ENCODE peak calls at places on chromosomes 11 and 22, in ten cellular contexts. One of them, this sample, is unnamed.

GRCh38 chr11:84022221-84022620 is 736.1 kb upstream of the CCDC90B start:
- DNase-seq in A549: no peak
- DNase-seq in HCT116: no peak
- DNase-seq in activated gamma-delta T cell treated with anti-CD3 and anti-CD28 coated beads, Interleukin-2, amount 50 U/mL, for 16 hours: no peak
- DNase-seq in brain microvascular endothelial cell: no peak
- DNase-seq in AG08396: no peak
- DNase-seq in T-helper 2 cell: no peak
- DNase-seq in upper lobe of right lung: no peak
- DNase-seq in COR-L47: peak; percentile 8
- DNase-seq in stimulated activated CD4-positive, alpha-beta T cell treated with anti-CD3 and anti-CD28 coated beads, Interleukin-4, amount 100 ng/mL, for 48 hours: no peak
- DNase-seq in this sample: no peak

GRCh38 chr11:88103337-88104206 is 71.7 kb downstream of the RAB38 start:
- DNase-seq in A549: peak; percentile 58
- DNase-seq in activated gamma-delta T cell treated with anti-CD3 and anti-CD28 coated beads, Interleukin-2, amount 50 U/mL, for 16 hours: no peak
- DNase-seq in AG08396: peak; percentile 21
- DNase-seq in HCT116: peak; percentile 85
- DNase-seq in COR-L47: peak; percentile 22
- DNase-seq in upper lobe of right lung: peak; percentile 64
- DNase-seq in stimulated activated CD4-positive, alpha-beta T cell treated with anti-CD3 and anti-CD28 coated beads, Interleukin-4, amount 100 ng/mL, for 48 hours: peak; percentile 0
- DNase-seq in T-helper 2 cell: peak; percentile 80
- DNase-seq in brain microvascular endothelial cell: peak; percentile 69
- DNase-seq in this sample: peak; percentile 24

GRCh38 chr22:23036684-23037428 is 33.5 kb upstream of the GNAZ start:
- DNase-seq in HCT116: no peak
- DNase-seq in brain microvascular endothelial cell: no peak
- DNase-seq in T-helper 2 cell: no peak
- DNase-seq in COR-L47: no peak
- DNase-seq in activated gamma-delta T cell treated with anti-CD3 and anti-CD28 coated beads, Interleukin-2, amount 50 U/mL, for 16 hours: no peak
- DNase-seq in A549: no peak
- DNase-seq in stimulated activated CD4-positive, alpha-beta T cell treated with anti-CD3 and anti-CD28 coated beads, Interleukin-4, amount 100 ng/mL, for 48 hours: no peak
- DNase-seq in upper lobe of right lung: no peak
- DNase-seq in AG08396: peak; percentile 14
- DNase-seq in this sample: no peak

GRCh38 chr11:70580036-70580805 is 181.9 kb downstream of the CTTN start:
- DNase-seq in HCT116: no peak
- DNase-seq in stimulated activated CD4-positive, alpha-beta T cell treated with anti-CD3 and anti-CD28 coated beads, Interleukin-4, amount 100 ng/mL, for 48 hours: no peak
- DNase-seq in A549: no peak
- DNase-seq in upper lobe of right lung: peak; percentile 54
- DNase-seq in brain microvascular endothelial cell: peak; percentile 0
- DNase-seq in T-helper 2 cell: no peak
- DNase-seq in activated gamma-delta T cell treated with anti-CD3 and anti-CD28 coated beads, Interleukin-2, amount 50 U/mL, for 16 hours: no peak
- DNase-seq in COR-L47: no peak
- DNase-seq in AG08396: peak; percentile 59
- DNase-seq in this sample: no peak

GRCh38 chr11:126546191-126546590 is 190.7 kb downstream of the ST3GAL4 start:
- DNase-seq in A549: no peak
- DNase-seq in activated gamma-delta T cell treated with anti-CD3 and anti-CD28 coated beads, Interleukin-2, amount 50 U/mL, for 16 hours: no peak
- DNase-seq in stimulated activated CD4-positive, alpha-beta T cell treated with anti-CD3 and anti-CD28 coated beads, Interleukin-4, amount 100 ng/mL, for 48 hours: no peak
- DNase-seq in HCT116: no peak
- DNase-seq in T-helper 2 cell: no peak
- DNase-seq in upper lobe of right lung: no peak
- DNase-seq in COR-L47: no peak
- DNase-seq in AG08396: peak; percentile 48
- DNase-seq in brain microvascular endothelial cell: no peak
- DNase-seq in this sample: no peak

GRCh38 chr11:116231540-116231939 is 541.2 kb downstream of the BUD13 start:
- DNase-seq in AG08396: no peak
- DNase-seq in HCT116: no peak
- DNase-seq in activated gamma-delta T cell treated with anti-CD3 and anti-CD28 coated beads, Interleukin-2, amount 50 U/mL, for 16 hours: no peak
- DNase-seq in stimulated activated CD4-positive, alpha-beta T cell treated with anti-CD3 and anti-CD28 coated beads, Interleukin-4, amount 100 ng/mL, for 48 hours: no peak
- DNase-seq in brain microvascular endothelial cell: no peak
- DNase-seq in A549: no peak
- DNase-seq in upper lobe of right lung: no peak
- DNase-seq in COR-L47: no peak
- DNase-seq in T-helper 2 cell: no peak
- DNase-seq in this sample: no peak

GRCh38 chr11:86558219-86558618 is 114.2 kb downstream of the ME3 start:
- DNase-seq in HCT116: no peak
- DNase-seq in COR-L47: no peak
- DNase-seq in activated gamma-delta T cell treated with anti-CD3 and anti-CD28 coated beads, Interleukin-2, amount 50 U/mL, for 16 hours: no peak
- DNase-seq in stimulated activated CD4-positive, alpha-beta T cell treated with anti-CD3 and anti-CD28 coated beads, Interleukin-4, amount 100 ng/mL, for 48 hours: no peak
- DNase-seq in brain microvascular endothelial cell: no peak
- DNase-seq in T-helper 2 cell: no peak
- DNase-seq in A549: no peak
- DNase-seq in upper lobe of right lung: no peak
- DNase-seq in AG08396: no peak
- DNase-seq in this sample: no peak

GRCh38 chr22:17086750-17087149 is 1.9 kb downstream of the IL17RA start:
- DNase-seq in A549: no peak
- DNase-seq in activated gamma-delta T cell treated with anti-CD3 and anti-CD28 coated beads, Interleukin-2, amount 50 U/mL, for 16 hours: no peak
- DNase-seq in COR-L47: no peak
- DNase-seq in T-helper 2 cell: peak; percentile 32
- DNase-seq in stimulated activated CD4-positive, alpha-beta T cell treated with anti-CD3 and anti-CD28 coated beads, Interleukin-4, amount 100 ng/mL, for 48 hours: no peak
- DNase-seq in HCT116: no peak
- DNase-seq in brain microvascular endothelial cell: no peak
- DNase-seq in upper lobe of right lung: peak; percentile 61
- DNase-seq in AG08396: no peak
- DNase-seq in this sample: peak; percentile 29

GRCh38 chr11:1827095-1827797 is 7.5 kb upstream of the SYT8 start:
- DNase-seq in stimulated activated CD4-positive, alpha-beta T cell treated with anti-CD3 and anti-CD28 coated beads, Interleukin-4, amount 100 ng/mL, for 48 hours: no peak
- DNase-seq in brain microvascular endothelial cell: peak; percentile 66
- DNase-seq in COR-L47: peak; percentile 89
- DNase-seq in AG08396: peak; percentile 87
- DNase-seq in HCT116: no peak
- DNase-seq in upper lobe of right lung: peak; percentile 85
- DNase-seq in activated gamma-delta T cell treated with anti-CD3 and anti-CD28 coated beads, Interleukin-2, amount 50 U/mL, for 16 hours: no peak
- DNase-seq in A549: peak; percentile 55
- DNase-seq in T-helper 2 cell: no peak
- DNase-seq in this sample: no peak

GRCh38 chr11:112310414-112310813 is 49.8 kb upstream of the PLET1 start:
- DNase-seq in T-helper 2 cell: no peak
- DNase-seq in COR-L47: no peak
- DNase-seq in activated gamma-delta T cell treated with anti-CD3 and anti-CD28 coated beads, Interleukin-2, amount 50 U/mL, for 16 hours: no peak
- DNase-seq in AG08396: no peak
- DNase-seq in A549: no peak
- DNase-seq in stimulated activated CD4-positive, alpha-beta T cell treated with anti-CD3 and anti-CD28 coated beads, Interleukin-4, amount 100 ng/mL, for 48 hours: no peak
- DNase-seq in HCT116: no peak
- DNase-seq in brain microvascular endothelial cell: no peak
- DNase-seq in upper lobe of right lung: no peak
- DNase-seq in this sample: no peak

GRCh38 chr11:394034-394857 is at the start of gene PKP3:
- DNase-seq in T-helper 2 cell: no peak
- DNase-seq in brain microvascular endothelial cell: peak; percentile 33
- DNase-seq in HCT116: peak; percentile 83
- DNase-seq in A549: peak; percentile 86
- DNase-seq in COR-L47: peak; percentile 43
- DNase-seq in AG08396: peak; percentile 79
- DNase-seq in stimulated activated CD4-positive, alpha-beta T cell treated with anti-CD3 and anti-CD28 coated beads, Interleukin-4, amount 100 ng/mL, for 48 hours: no peak
- DNase-seq in activated gamma-delta T cell treated with anti-CD3 and anti-CD28 coated beads, Interleukin-2, amount 50 U/mL, for 16 hours: no peak
- DNase-seq in upper lobe of right lung: peak; percentile 94
- DNase-seq in this sample: no peak

GRCh38 chr22:45023431-45023830 is 13.6 kb upstream of the PHF21B start:
- DNase-seq in upper lobe of right lung: no peak
- DNase-seq in stimulated activated CD4-positive, alpha-beta T cell treated with anti-CD3 and anti-CD28 coated beads, Interleukin-4, amount 100 ng/mL, for 48 hours: no peak
- DNase-seq in AG08396: no peak
- DNase-seq in brain microvascular endothelial cell: no peak
- DNase-seq in activated gamma-delta T cell treated with anti-CD3 and anti-CD28 coated beads, Interleukin-2, amount 50 U/mL, for 16 hours: no peak
- DNase-seq in COR-L47: no peak
- DNase-seq in T-helper 2 cell: no peak
- DNase-seq in HCT116: no peak
- DNase-seq in A549: no peak
- DNase-seq in this sample: no peak

GRCh38 chr11:121650520-121651266 is 197.9 kb upstream of the SORL1-AS1 start:
- DNase-seq in A549: no peak
- DNase-seq in activated gamma-delta T cell treated with anti-CD3 and anti-CD28 coated beads, Interleukin-2, amount 50 U/mL, for 16 hours: no peak
- DNase-seq in AG08396: no peak
- DNase-seq in COR-L47: no peak
- DNase-seq in HCT116: no peak
- DNase-seq in brain microvascular endothelial cell: no peak
- DNase-seq in T-helper 2 cell: peak; percentile 83
- DNase-seq in stimulated activated CD4-positive, alpha-beta T cell treated with anti-CD3 and anti-CD28 coated beads, Interleukin-4, amount 100 ng/mL, for 48 hours: no peak
- DNase-seq in upper lobe of right lung: no peak
- DNase-seq in this sample: peak; percentile 15

GRCh38 chr11:9861860-9862725 is 198.2 kb downstream of the SWAP70 start:
- DNase-seq in activated gamma-delta T cell treated with anti-CD3 and anti-CD28 coated beads, Interleukin-2, amount 50 U/mL, for 16 hours: peak; percentile 21
- DNase-seq in AG08396: peak; percentile 57
- DNase-seq in COR-L47: peak; percentile 16
- DNase-seq in upper lobe of right lung: no peak
- DNase-seq in T-helper 2 cell: peak; percentile 71
- DNase-seq in HCT116: peak; percentile 31
- DNase-seq in A549: peak; percentile 58
- DNase-seq in stimulated activated CD4-positive, alpha-beta T cell treated with anti-CD3 and anti-CD28 coated beads, Interleukin-4, amount 100 ng/mL, for 48 hours: peak; percentile 23
- DNase-seq in brain microvascular endothelial cell: peak; percentile 82
- DNase-seq in this sample: peak; percentile 9

GRCh38 chr11:28461338-28461737 is 353.1 kb downstream of the METTL15 start:
- DNase-seq in AG08396: peak; percentile 10
- DNase-seq in T-helper 2 cell: no peak
- DNase-seq in brain microvascular endothelial cell: peak; percentile 18
- DNase-seq in A549: no peak
- DNase-seq in activated gamma-delta T cell treated with anti-CD3 and anti-CD28 coated beads, Interleukin-2, amount 50 U/mL, for 16 hours: no peak
- DNase-seq in upper lobe of right lung: no peak
- DNase-seq in COR-L47: no peak
- DNase-seq in stimulated activated CD4-positive, alpha-beta T cell treated with anti-CD3 and anti-CD28 coated beads, Interleukin-4, amount 100 ng/mL, for 48 hours: no peak
- DNase-seq in HCT116: no peak
- DNase-seq in this sample: no peak

GRCh38 chr22:36149464-36149863 is 11.1 kb downstream of the APOL3 start:
- DNase-seq in activated gamma-delta T cell treated with anti-CD3 and anti-CD28 coated beads, Interleukin-2, amount 50 U/mL, for 16 hours: no peak
- DNase-seq in COR-L47: no peak
- DNase-seq in HCT116: no peak
- DNase-seq in stimulated activated CD4-positive, alpha-beta T cell treated with anti-CD3 and anti-CD28 coated beads, Interleukin-4, amount 100 ng/mL, for 48 hours: no peak
- DNase-seq in AG08396: no peak
- DNase-seq in brain microvascular endothelial cell: no peak
- DNase-seq in T-helper 2 cell: no peak
- DNase-seq in A549: no peak
- DNase-seq in upper lobe of right lung: no peak
- DNase-seq in this sample: no peak

GRCh38 chr11:63920126-63920869 is 3.3 kb upstream of the RCOR2 start:
- DNase-seq in activated gamma-delta T cell treated with anti-CD3 and anti-CD28 coated beads, Interleukin-2, amount 50 U/mL, for 16 hours: no peak
- DNase-seq in stimulated activated CD4-positive, alpha-beta T cell treated with anti-CD3 and anti-CD28 coated beads, Interleukin-4, amount 100 ng/mL, for 48 hours: no peak
- DNase-seq in COR-L47: no peak
- DNase-seq in HCT116: no peak
- DNase-seq in upper lobe of right lung: peak; percentile 78
- DNase-seq in A549: no peak
- DNase-seq in T-helper 2 cell: no peak
- DNase-seq in AG08396: peak; percentile 70
- DNase-seq in brain microvascular endothelial cell: no peak
- DNase-seq in this sample: no peak

GRCh38 chr11:77821349-77821851 is 456 bp downstream of the AAMDC start:
- DNase-seq in HCT116: no peak
- DNase-seq in A549: peak; percentile 18
- DNase-seq in T-helper 2 cell: peak; percentile 13
- DNase-seq in stimulated activated CD4-positive, alpha-beta T cell treated with anti-CD3 and anti-CD28 coated beads, Interleukin-4, amount 100 ng/mL, for 48 hours: peak; percentile 2
- DNase-seq in brain microvascular endothelial cell: peak; percentile 32
- DNase-seq in activated gamma-delta T cell treated with anti-CD3 and anti-CD28 coated beads, Interleukin-2, amount 50 U/mL, for 16 hours: no peak
- DNase-seq in upper lobe of right lung: peak; percentile 68
- DNase-seq in AG08396: peak; percentile 42
- DNase-seq in COR-L47: no peak
- DNase-seq in this sample: peak; percentile 2

GRCh38 chr11:26276798-26277424 is 55.0 kb upstream of the ANO3 start:
- DNase-seq in HCT116: peak; percentile 21
- DNase-seq in A549: peak; percentile 10
- DNase-seq in COR-L47: peak; percentile 22
- DNase-seq in AG08396: peak; percentile 45
- DNase-seq in stimulated activated CD4-positive, alpha-beta T cell treated with anti-CD3 and anti-CD28 coated beads, Interleukin-4, amount 100 ng/mL, for 48 hours: peak; percentile 18
- DNase-seq in T-helper 2 cell: peak; percentile 39
- DNase-seq in upper lobe of right lung: no peak
- DNase-seq in activated gamma-delta T cell treated with anti-CD3 and anti-CD28 coated beads, Interleukin-2, amount 50 U/mL, for 16 hours: peak; percentile 12
- DNase-seq in brain microvascular endothelial cell: peak; percentile 61
- DNase-seq in this sample: peak; percentile 12

GRCh38 chr11:133746663-133747306 is 98.5 kb downstream of the SPATA19 start:
- DNase-seq in HCT116: no peak
- DNase-seq in brain microvascular endothelial cell: no peak
- DNase-seq in stimulated activated CD4-positive, alpha-beta T cell treated with anti-CD3 and anti-CD28 coated beads, Interleukin-4, amount 100 ng/mL, for 48 hours: no peak
- DNase-seq in COR-L47: no peak
- DNase-seq in A549: no peak
- DNase-seq in T-helper 2 cell: no peak
- DNase-seq in activated gamma-delta T cell treated with anti-CD3 and anti-CD28 coated beads, Interleukin-2, amount 50 U/mL, for 16 hours: no peak
- DNase-seq in AG08396: no peak
- DNase-seq in upper lobe of right lung: no peak
- DNase-seq in this sample: no peak

GRCh38 chr11:112784323-112785073 is 176.7 kb upstream of the NCAM1 start:
- DNase-seq in HCT116: no peak
- DNase-seq in COR-L47: no peak
- DNase-seq in A549: no peak
- DNase-seq in upper lobe of right lung: no peak
- DNase-seq in AG08396: peak; percentile 26
- DNase-seq in T-helper 2 cell: no peak
- DNase-seq in activated gamma-delta T cell treated with anti-CD3 and anti-CD28 coated beads, Interleukin-2, amount 50 U/mL, for 16 hours: no peak
- DNase-seq in brain microvascular endothelial cell: peak; percentile 0
- DNase-seq in stimulated activated CD4-positive, alpha-beta T cell treated with anti-CD3 and anti-CD28 coated beads, Interleukin-4, amount 100 ng/mL, for 48 hours: no peak
- DNase-seq in this sample: no peak

GRCh38 chr11:11608783-11609232 is 13.0 kb downstream of the GALNT18 start:
- DNase-seq in A549: no peak
- DNase-seq in brain microvascular endothelial cell: no peak
- DNase-seq in upper lobe of right lung: no peak
- DNase-seq in AG08396: peak; percentile 41
- DNase-seq in stimulated activated CD4-positive, alpha-beta T cell treated with anti-CD3 and anti-CD28 coated beads, Interleukin-4, amount 100 ng/mL, for 48 hours: no peak
- DNase-seq in COR-L47: peak; percentile 13
- DNase-seq in HCT116: no peak
- DNase-seq in activated gamma-delta T cell treated with anti-CD3 and anti-CD28 coated beads, Interleukin-2, amount 50 U/mL, for 16 hours: no peak
- DNase-seq in T-helper 2 cell: peak; percentile 17
- DNase-seq in this sample: no peak

GRCh38 chr11:21921151-21921550 is 271.7 kb upstream of the ANO5 start:
- DNase-seq in COR-L47: no peak
- DNase-seq in stimulated activated CD4-positive, alpha-beta T cell treated with anti-CD3 and anti-CD28 coated beads, Interleukin-4, amount 100 ng/mL, for 48 hours: no peak
- DNase-seq in brain microvascular endothelial cell: no peak
- DNase-seq in T-helper 2 cell: no peak
- DNase-seq in activated gamma-delta T cell treated with anti-CD3 and anti-CD28 coated beads, Interleukin-2, amount 50 U/mL, for 16 hours: no peak
- DNase-seq in HCT116: no peak
- DNase-seq in A549: no peak
- DNase-seq in AG08396: no peak
- DNase-seq in upper lobe of right lung: no peak
- DNase-seq in this sample: no peak

GRCh38 chr11:1555713-1556153 is 16.3 kb downstream of the DUSP8 start:
- DNase-seq in brain microvascular endothelial cell: no peak
- DNase-seq in COR-L47: no peak
- DNase-seq in AG08396: no peak
- DNase-seq in T-helper 2 cell: no peak
- DNase-seq in upper lobe of right lung: no peak
- DNase-seq in HCT116: no peak
- DNase-seq in activated gamma-delta T cell treated with anti-CD3 and anti-CD28 coated beads, Interleukin-2, amount 50 U/mL, for 16 hours: no peak
- DNase-seq in stimulated activated CD4-positive, alpha-beta T cell treated with anti-CD3 and anti-CD28 coated beads, Interleukin-4, amount 100 ng/mL, for 48 hours: no peak
- DNase-seq in A549: no peak
- DNase-seq in this sample: no peak

GRCh38 chr11:131584694-131585592 is 214.5 kb downstream of the NTM start:
- DNase-seq in activated gamma-delta T cell treated with anti-CD3 and anti-CD28 coated beads, Interleukin-2, amount 50 U/mL, for 16 hours: no peak
- DNase-seq in HCT116: no peak
- DNase-seq in AG08396: no peak
- DNase-seq in A549: no peak
- DNase-seq in COR-L47: no peak
- DNase-seq in brain microvascular endothelial cell: no peak
- DNase-seq in stimulated activated CD4-positive, alpha-beta T cell treated with anti-CD3 and anti-CD28 coated beads, Interleukin-4, amount 100 ng/mL, for 48 hours: peak; percentile 2
- DNase-seq in upper lobe of right lung: no peak
- DNase-seq in T-helper 2 cell: no peak
- DNase-seq in this sample: no peak

GRCh38 chr11:118227865-118228785 is 3.3 kb upstream of the JAML start:
- DNase-seq in AG08396: no peak
- DNase-seq in A549: no peak
- DNase-seq in activated gamma-delta T cell treated with anti-CD3 and anti-CD28 coated beads, Interleukin-2, amount 50 U/mL, for 16 hours: no peak
- DNase-seq in brain microvascular endothelial cell: no peak
- DNase-seq in HCT116: no peak
- DNase-seq in T-helper 2 cell: peak; percentile 96
- DNase-seq in COR-L47: no peak
- DNase-seq in stimulated activated CD4-positive, alpha-beta T cell treated with anti-CD3 and anti-CD28 coated beads, Interleukin-4, amount 100 ng/mL, for 48 hours: no peak
- DNase-seq in upper lobe of right lung: no peak
- DNase-seq in this sample: peak; percentile 57

GRCh38 chr22:36536717-36537116 is 7.8 kb upstream of the EIF3D start:
- DNase-seq in brain microvascular endothelial cell: no peak
- DNase-seq in AG08396: no peak
- DNase-seq in upper lobe of right lung: no peak
- DNase-seq in HCT116: no peak
- DNase-seq in COR-L47: peak; percentile 87
- DNase-seq in A549: no peak
- DNase-seq in T-helper 2 cell: no peak
- DNase-seq in activated gamma-delta T cell treated with anti-CD3 and anti-CD28 coated beads, Interleukin-2, amount 50 U/mL, for 16 hours: no peak
- DNase-seq in stimulated activated CD4-positive, alpha-beta T cell treated with anti-CD3 and anti-CD28 coated beads, Interleukin-4, amount 100 ng/mL, for 48 hours: no peak
- DNase-seq in this sample: no peak

GRCh38 chr11:45289369-45289768 is 3.2 kb upstream of the SYT13 start:
- DNase-seq in HCT116: no peak
- DNase-seq in T-helper 2 cell: no peak
- DNase-seq in COR-L47: no peak
- DNase-seq in stimulated activated CD4-positive, alpha-beta T cell treated with anti-CD3 and anti-CD28 coated beads, Interleukin-4, amount 100 ng/mL, for 48 hours: no peak
- DNase-seq in activated gamma-delta T cell treated with anti-CD3 and anti-CD28 coated beads, Interleukin-2, amount 50 U/mL, for 16 hours: no peak
- DNase-seq in upper lobe of right lung: no peak
- DNase-seq in brain microvascular endothelial cell: peak; percentile 73
- DNase-seq in A549: peak; percentile 57
- DNase-seq in AG08396: peak; percentile 54
- DNase-seq in this sample: no peak